ENCODE peak calls at places on chromosomes 7 and 10, in eight cellular contexts. M is MG63, A is IMR-90, I is NCI-H446 treated with DMSO at 0.1 percent for 48 hours, D is NCI-H510A treated with DMSO at 0.1 percent for 48 hours, S is nephron progenitor cell, V is NCI-H1092, W is GM12891. C is an unnamed sample.

GRCh38 chr10:102274062-102274461 is 28.7 kb downstream of the GBF1 start:
- DNase-seq in W (no peak), D (no peak), A (no peak), I (no peak), S (no peak), V (no peak), M (no peak), C (no peak)

GRCh38 chr10:112126172-112126571 is 57.4 kb downstream of the GPAM start:
- DNase-seq in W (no peak), M (no peak), D (no peak), A (no peak), S (no peak), V (no peak), I (no peak), C (no peak)

GRCh38 chr10:53314856-53315255 is 542.3 kb upstream of the MBL2 start:
- DNase-seq in W (no peak), S (no peak), I (no peak), V (no peak), M (peak), D (no peak), A (peak), C (peak)

GRCh38 chr10:131980757-131981428 is 830 bp downstream of the BNIP3 start:
- DNase-seq in D (no peak), A (no peak), M (no peak), I (no peak), W (no peak), S (peak), V (no peak), C (no peak)

GRCh38 chr10:77582710-77583115 is 54.9 kb downstream of the KCNMA1 start:
- DNase-seq in S (no peak), V (no peak), A (peak), I (no peak), D (no peak), W (no peak), M (peak), C (no peak)

GRCh38 chr10:114311496-114312195 is 72.6 kb downstream of the VWA2 start:
- DNase-seq in A (no peak), D (no peak), V (no peak), I (no peak), S (no peak), M (no peak), W (no peak), C (no peak)

GRCh38 chr7:130401101-130401500 is 20.8 kb downstream of the CPA1 start:
- DNase-seq in V (no peak), I (no peak), D (no peak), A (no peak), M (no peak), W (no peak), S (no peak), C (no peak)

GRCh38 chr10:31697271-31698168 is 231.1 kb downstream of the ARHGAP12 start:
- DNase-seq in I (peak), D (no peak), S (no peak), A (peak), V (peak), M (peak), W (no peak), C (peak)

GRCh38 chr7:99843808-99844207 is 16.0 kb downstream of the CYP3A43 start:
- DNase-seq in A (no peak), I (no peak), V (no peak), W (no peak), S (no peak), D (no peak), M (no peak), C (peak)

GRCh38 chr7:36203081-36203775 is 50.2 kb downstream of the EEPD1 start:
- DNase-seq in W (no peak), M (no peak), D (no peak), V (no peak), A (no peak), S (no peak), I (no peak), C (no peak)

GRCh38 chr7:36036590-36036989 is 116.5 kb upstream of the EEPD1 start:
- DNase-seq in M (no peak), D (no peak), I (no peak), V (no peak), S (no peak), W (no peak), A (no peak), C (no peak)

GRCh38 chr10:45557275-45557905 is 115.2 kb downstream of the ZFAND4 start:
- DNase-seq in I (no peak), A (no peak), S (no peak), V (no peak), D (no peak), W (no peak), M (no peak), C (no peak)

GRCh38 chr10:23368816-23369640 is 24.4 kb upstream of the C10orf67 start:
- DNase-seq in M (no peak), S (no peak), V (no peak), W (peak), D (no peak), I (no peak), A (no peak), C (no peak)

GRCh38 chr10:132851451-132851850 is 65.5 kb upstream of the NKX6-2 start:
- DNase-seq in A (no peak), W (no peak), M (no peak), D (no peak), V (no peak), I (no peak), S (no peak), C (no peak)

GRCh38 chr7:115840702-115841101 is 189.9 kb downstream of the TFEC start:
- DNase-seq in V (no peak), D (no peak), M (no peak), W (no peak), I (no peak), S (no peak), A (no peak), C (no peak)

GRCh38 chr10:36188461-36188860 is 546.4 kb upstream of the FZD8 start:
- DNase-seq in W (no peak), V (no peak), D (no peak), I (peak), M (no peak), A (no peak), S (no peak), C (no peak)

GRCh38 chr7:96707901-96708774 is 1.5 kb downstream of the SEM1 start:
- DNase-seq in A (no peak), V (no peak), W (no peak), M (no peak), D (no peak), I (no peak), S (no peak), C (no peak)

GRCh38 chr7:113100091-113100723 is 13.6 kb upstream of the GPR85 start:
- DNase-seq in A (peak), S (no peak), M (no peak), W (no peak), D (no peak), I (no peak), V (peak), C (peak)

GRCh38 chr10:34194259-34194658 is 620.8 kb downstream of the PARD3 start:
- DNase-seq in W (no peak), D (no peak), V (no peak), M (no peak), I (no peak), A (peak), S (no peak), C (peak)

GRCh38 chr10:6406220-6407033 is 173.6 kb downstream of the PRKCQ start:
- DNase-seq in M (no peak), D (no peak), W (peak), S (no peak), I (no peak), A (peak), V (no peak), C (no peak)

GRCh38 chr7:21616796-21617436 is 74.1 kb downstream of the DNAH11 start:
- DNase-seq in S (no peak), I (no peak), D (no peak), A (peak), W (no peak), M (no peak), V (no peak), C (no peak)

GRCh38 chr7:19369806-19370205 is 224.6 kb upstream of the FERD3L start:
- DNase-seq in M (no peak), I (no peak), W (no peak), A (no peak), V (peak), S (no peak), D (peak), C (no peak)

GRCh38 chr10:11113156-11113555 is 95.5 kb downstream of the CELF2 start:
- DNase-seq in W (no peak), M (no peak), A (no peak), I (no peak), S (no peak), D (no peak), V (no peak), C (no peak)

GRCh38 chr10:116909307-116909706 is 60.0 kb downstream of the ENO4 start:
- DNase-seq in W (no peak), M (no peak), I (no peak), A (no peak), S (no peak), D (no peak), V (no peak), C (no peak)

GRCh38 chr10:69421611-69422308 is 5.0 kb upstream of the TACR2 start:
- DNase-seq in I (no peak), S (no peak), A (peak), M (no peak), V (peak), D (peak), W (no peak), C (no peak)

GRCh38 chr7:78226059-78226658 is 427.6 kb downstream of the PHTF2 start:
- DNase-seq in S (peak), M (no peak), V (peak), D (no peak), I (peak), W (no peak), A (peak), C (peak)

GRCh38 chr10:59589721-59590120 is 119.9 kb downstream of the SLC16A9 start:
- DNase-seq in S (no peak), W (no peak), M (no peak), I (no peak), D (no peak), A (no peak), V (no peak), C (no peak)

GRCh38 chr7:132387596-132387995 is 188.7 kb downstream of the PLXNA4 start:
- DNase-seq in D (peak), I (no peak), M (no peak), A (no peak), W (no peak), S (no peak), V (no peak), C (no peak)

GRCh38 chr7:80858141-80858903 is 60.5 kb downstream of the SEMA3C start:
- DNase-seq in A (peak), W (no peak), I (no peak), M (no peak), S (no peak), V (no peak), D (no peak), C (no peak)

GRCh38 chr10:50312464-50313437 is 61.4 kb upstream of the ASAH2 start:
- DNase-seq in I (no peak), S (no peak), V (no peak), D (no peak), A (peak), M (peak), W (no peak), C (peak)

GRCh38 chr10:127193125-127193524 is 3.3 kb downstream of the INSYN2A start:
- DNase-seq in A (peak), M (no peak), V (no peak), D (no peak), S (no peak), I (no peak), W (no peak), C (no peak)

GRCh38 chr10:11874568-11875182 is 51.5 kb downstream of the PROSER2 start:
- DNase-seq in D (peak), I (no peak), A (peak), M (no peak), W (peak), V (no peak), S (peak), C (no peak)

GRCh38 chr10:17029581-17030271 is 99.9 kb downstream of the CUBN start:
- DNase-seq in W (no peak), M (peak), D (no peak), A (peak), S (no peak), I (no peak), V (no peak), C (peak)

GRCh38 chr10:73894245-73894971 is 16.5 kb upstream of the PLAU start:
- DNase-seq in S (no peak), A (peak), D (no peak), I (no peak), M (peak), W (no peak), V (no peak), C (peak)